ENCODE peak calls at places on chromosomes 2 and 18, in five cellular contexts. N is G401; M is stimulated activated CD8-positive, alpha-beta memory T cell treated with anti-CD3 and anti-CD28 coated beads, Interleukin-15, amount 100 ng/mL, for 24 hours; I is OCI-LY7; K is CD4-positive, alpha-beta memory T cell. B is an unnamed sample.

GRCh38 chr2:83233284-83233683 is 1225.8 kb downstream of the SUCLG1 start:
- DNase-seq in N (no peak), M (no peak), I (no peak), K (no peak), B (no peak)

GRCh38 chr2:162839419-162839818 is 852 bp upstream of the KCNH7 start:
- DNase-seq in N (peak; percentile 80), M (no peak), I (no peak), K (no peak), B (no peak)

GRCh38 chr18:69397096-69397495 is 3.6 kb upstream of the DOK6 start:
- DNase-seq in N (no peak), M (no peak), I (no peak), K (no peak), B (no peak)

GRCh38 chr2:203787954-203788353 is 79.6 kb upstream of the CTLA4 start:
- DNase-seq in N (no peak), M (no peak), I (peak; percentile 27), K (no peak), B (no peak)

GRCh38 chr2:176001281-176001902 is 675 bp downstream of the LNPK start:
- DNase-seq in N (peak; percentile 61), M (peak; percentile 21), I (peak; percentile 56), K (peak; percentile 47), B (peak; percentile 29)

GRCh38 chr18:80229342-80229741 is 18.0 kb downstream of the PARD6G start:
- DNase-seq in N (no peak), M (no peak), I (no peak), K (no peak), B (no peak)

GRCh38 chr18:46324556-46324955 is 220.4 kb downstream of the HAUS1 start:
- DNase-seq in N (peak; percentile 50), M (no peak), I (peak; percentile 39), K (no peak), B (no peak)

GRCh38 chr2:26462511-26463251 is 15.2 kb downstream of the OTOF start:
- DNase-seq in N (no peak), M (no peak), I (no peak), K (no peak), B (no peak)

GRCh38 chr18:49473721-49474120 is 13.3 kb upstream of the DYM start:
- DNase-seq in N (no peak), M (no peak), I (no peak), K (no peak), B (no peak)

GRCh38 chr18:23906658-23907057 is 107.9 kb upstream of the TTC39C start:
- DNase-seq in N (no peak), M (no peak), I (no peak), K (no peak), B (no peak)

GRCh38 chr18:51123481-51123880 is 74.0 kb downstream of the MEX3C start:
- DNase-seq in N (no peak), M (no peak), I (no peak), K (no peak), B (no peak)

GRCh38 chr2:237134321-237134720 is 48.6 kb downstream of the COPS8 start:
- DNase-seq in N (no peak), M (no peak), I (no peak), K (no peak), B (no peak)

GRCh38 chr2:29480423-29480822 is 365.2 kb downstream of the CLIP4 start:
- DNase-seq in N (no peak), M (no peak), I (no peak), K (no peak), B (no peak)

GRCh38 chr2:85734015-85734414 is 19.8 kb upstream of the ATOH8 start:
- DNase-seq in N (no peak), M (no peak), I (no peak), K (no peak), B (no peak)

GRCh38 chr2:129331638-129332037 is 647.8 kb upstream of the RAB6C start:
- DNase-seq in N (no peak), M (no peak), I (no peak), K (no peak), B (no peak)

GRCh38 chr2:226478121-226478809 is 321.4 kb downstream of the IRS1 start:
- DNase-seq in N (peak; percentile 74), M (no peak), I (no peak), K (no peak), B (no peak)

GRCh38 chr2:12951657-12951973 is 234.9 kb downstream of the TRIB2 start:
- DNase-seq in N (no peak), M (no peak), I (no peak), K (no peak), B (no peak)

GRCh38 chr2:111173338-111173737 is 52.6 kb downstream of the BCL2L11 start:
- DNase-seq in N (no peak), M (no peak), I (no peak), K (no peak), B (no peak)

GRCh38 chr2:11128258-11128951 is 26.9 kb upstream of the SLC66A3 start:
- DNase-seq in N (no peak), M (no peak), I (no peak), K (no peak), B (no peak)

GRCh38 chr2:68762112-68762511 is 27.5 kb downstream of the ARHGAP25 start:
- DNase-seq in N (no peak), M (no peak), I (no peak), K (no peak), B (no peak)

GRCh38 chr2:32732135-32732534 is 104.3 kb downstream of the TTC27 start:
- DNase-seq in N (no peak), M (no peak), I (no peak), K (no peak), B (no peak)

GRCh38 chr2:69789762-69790600 is 39.5 kb upstream of the GMCL1 start:
- DNase-seq in N (peak; percentile 9), M (no peak), I (peak; percentile 46), K (no peak), B (no peak)

B was measured in CD4-positive, CD25-positive, alpha-beta regulatory T cell.